ENCODE peak calls at places on chromosomes 1 and 21, in seven cellular contexts. P is endodermal cell, N is K562, M is HCT116, V is neuronal stem cell, R is neural progenitor cell, I is GM23248. J is an unnamed sample.

GRCh38 chr1:246785536-246786111 is 61.4 kb downstream of the SCCPDH start:
- DNase-seq in I (no peak), N (no peak), R (no peak), P (no peak), M (no peak), V (no peak), J (no peak)

GRCh38 chr1:221284028-221284427 is 404.8 kb downstream of the HLX start:
- DNase-seq in P (no peak), V (no peak), M (peak), I (peak), N (no peak), R (no peak), J (no peak)

GRCh38 chr1:47660622-47661021 is 222.8 kb downstream of the FOXD2 start:
- DNase-seq in N (no peak), M (no peak), V (no peak), I (no peak), R (no peak), P (no peak), J (no peak)

GRCh38 chr1:186474208-186474607 is 13.3 kb upstream of the PDC start:
- DNase-seq in M (no peak), V (no peak), I (no peak), P (no peak), R (peak), N (no peak), J (no peak)

GRCh38 chr1:196277860-196278259 is 330.4 kb downstream of the KCNT2 start:
- DNase-seq in M (no peak), V (no peak), I (no peak), N (no peak), R (no peak), P (no peak), J (no peak)

GRCh38 chr1:182610606-182611194 is 6.5 kb upstream of the RGS16 start:
- DNase-seq in R (no peak), V (no peak), I (no peak), P (no peak), N (no peak), M (no peak), J (no peak)

GRCh38 chr1:45552309-45552708 is 1.7 kb downstream of the AKR1A1 start:
- DNase-seq in V (no peak), I (no peak), R (no peak), P (no peak), N (no peak), M (no peak), J (no peak)

GRCh38 chr21:38323721-38324591 is 67.2 kb downstream of the KCNJ15 start:
- DNase-seq in P (peak), I (peak), N (no peak), M (no peak), V (no peak), R (peak), J (no peak)

GRCh38 chr21:34126691-34127090 is 53.3 kb downstream of the MRPS6 start:
- DNase-seq in P (no peak), R (no peak), I (peak), N (no peak), V (no peak), M (no peak), J (no peak)

GRCh38 chr21:15255359-15256157 is 190.8 kb upstream of the NRIP1 start:
- DNase-seq in N (no peak), M (no peak), P (no peak), R (no peak), I (no peak), V (no peak), J (no peak)

GRCh38 chr1:116968724-116969123 is 32.8 kb upstream of the CD101 start:
- DNase-seq in M (no peak), P (no peak), N (no peak), V (no peak), I (no peak), R (no peak), J (no peak)

GRCh38 chr1:116966791-116967190 is 34.8 kb upstream of the CD101 start:
- DNase-seq in M (no peak), N (no peak), P (no peak), R (no peak), I (peak), V (no peak), J (no peak)

GRCh38 chr1:116971481-116971880 is 30.1 kb upstream of the CD101 start:
- DNase-seq in I (no peak), M (no peak), R (peak), V (no peak), P (no peak), N (no peak), J (no peak)

GRCh38 chr1:116972676-116973035 is 28.9 kb upstream of the CD101 start:
- DNase-seq in I (no peak), V (no peak), P (no peak), N (no peak), M (no peak), R (no peak), J (no peak)

GRCh38 chr1:116971965-116972675 is 29.4 kb upstream of the CD101 start:
- DNase-seq in R (peak), N (no peak), I (peak), M (no peak), P (no peak), V (no peak), J (no peak)
- H3K9ac ChIP-seq in R (no peak), N (no peak), I (no peak), M (no peak), P (no peak), V (peak), J (no peak)

GRCh38 chr1:218081358-218081757 is 203.7 kb upstream of the RRP15 start:
- DNase-seq in I (no peak), P (no peak), R (no peak), N (no peak), M (no peak), V (no peak), J (no peak)

GRCh38 chr1:218080818-218081217 is 204.3 kb upstream of the RRP15 start:
- DNase-seq in N (no peak), R (no peak), M (no peak), I (no peak), V (no peak), P (no peak), J (no peak)

GRCh38 chr1:218079379-218079778 is 205.7 kb upstream of the RRP15 start:
- DNase-seq in R (no peak), I (no peak), M (no peak), N (no peak), P (no peak), V (no peak), J (no peak)

GRCh38 chr1:218079820-218080219 is 205.3 kb upstream of the RRP15 start:
- DNase-seq in P (no peak), V (no peak), M (no peak), R (no peak), N (no peak), I (no peak), J (no peak)
- H3K4me3 ChIP-seq in P (no peak), V (no peak), M (no peak), R (no peak), N (no peak), I (no peak), J (no peak)

DNA sequence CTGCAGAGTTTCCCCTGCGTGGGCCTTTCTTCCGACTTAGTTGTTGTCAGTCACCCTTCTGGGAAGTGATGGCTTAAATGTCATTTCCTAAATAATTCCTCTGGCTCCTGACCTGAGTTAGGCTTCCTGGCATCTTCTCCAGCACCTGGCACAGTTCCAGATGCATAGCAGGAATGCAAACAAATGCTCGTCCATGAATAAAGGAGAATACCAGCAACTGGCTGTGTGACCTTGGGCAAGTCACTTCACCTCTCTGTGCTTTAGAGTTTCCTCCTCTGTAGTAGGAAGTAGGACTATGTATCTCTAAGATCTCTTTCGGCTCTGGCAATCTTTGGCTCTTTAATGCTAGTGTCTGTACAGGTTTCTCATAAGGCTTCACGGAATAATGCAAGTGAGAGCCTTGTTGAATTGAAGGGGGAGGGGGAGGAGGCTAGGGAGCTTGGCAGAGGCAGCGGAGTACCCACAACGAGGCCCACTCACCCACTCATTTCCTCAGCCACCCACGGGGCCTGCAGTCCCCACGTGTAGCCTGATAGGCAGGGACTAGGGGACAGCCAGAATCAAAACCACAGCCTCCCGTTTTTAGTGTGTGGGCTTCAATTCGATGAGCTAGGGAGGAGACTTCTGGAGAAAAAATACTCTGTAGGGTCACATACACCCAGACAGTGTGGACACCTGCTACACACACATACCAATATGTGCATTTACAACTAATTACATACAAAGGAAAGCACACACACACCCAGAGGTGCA is 48.1 kb downstream of the TENT5C start:
- DNase-seq in P (no peak), R (no peak), M (no peak), V (no peak), N (no peak), I (no peak), J (no peak)
- H3K9ac ChIP-seq in P (no peak), R (no peak), M (no peak), V (no peak), N (peak), I (no peak), J (no peak)

GRCh38 chr1:226972931-226973330 is 32.8 kb downstream of the COQ8A start:
- DNase-seq in N (no peak), I (no peak), P (peak), V (no peak), R (no peak), M (no peak), J (peak)
- H3K4me3 ChIP-seq in N (no peak), I (no peak), P (no peak), V (no peak), R (no peak), M (no peak), J (no peak)

GRCh38 chr1:164688791-164689190 is 129.8 kb downstream of the PBX1 start:
- DNase-seq in P (no peak), I (no peak), V (no peak), R (no peak), N (no peak), M (no peak), J (no peak)
- H3K9ac ChIP-seq in P (no peak), I (no peak), V (no peak), R (no peak), N (no peak), M (no peak), J (no peak)